ENCODE peak calls at places on chromosomes 6 and 20, in five cellular contexts. One of them, this sample, is unnamed.

GRCh38 chr20:63502671-63503172 is 3.8 kb upstream of the EEF1A2 start:
- DNase-seq in breast epithelium: no peak
- DNase-seq in psoas muscle: peak; percentile 56
- DNase-seq in heart right ventricle: no peak
- DNase-seq in heart left ventricle: no peak
- DNase-seq in this sample: no peak

GRCh38 chr6:73694711-73695411 is 1.1 kb upstream of the CD109 start:
- DNase-seq in breast epithelium: no peak
- DNase-seq in psoas muscle: no peak
- DNase-seq in heart right ventricle: no peak
- DNase-seq in heart left ventricle: no peak
- DNase-seq in this sample: no peak

GRCh38 chr20:31788578-31788977 is 30.6 kb upstream of the MYLK2 start:
- DNase-seq in breast epithelium: no peak
- DNase-seq in psoas muscle: peak; percentile 74
- DNase-seq in heart right ventricle: no peak
- DNase-seq in heart left ventricle: no peak
- DNase-seq in this sample: no peak

GRCh38 chr20:47985092-47985850 is 200.0 kb upstream of the SULF2 start:
- DNase-seq in breast epithelium: no peak
- DNase-seq in psoas muscle: no peak
- DNase-seq in heart right ventricle: no peak
- DNase-seq in heart left ventricle: no peak
- DNase-seq in this sample: no peak

GRCh38 chr6:52135217-52135616 is 47.8 kb upstream of the PKHD1 start:
- DNase-seq in breast epithelium: no peak
- DNase-seq in psoas muscle: no peak
- DNase-seq in heart right ventricle: no peak
- DNase-seq in heart left ventricle: no peak
- DNase-seq in this sample: no peak

GRCh38 chr20:760751-761417 is 7.4 kb downstream of the SLC52A3 start:
- DNase-seq in breast epithelium: no peak
- DNase-seq in psoas muscle: no peak
- DNase-seq in heart right ventricle: peak; percentile 21
- DNase-seq in heart left ventricle: no peak
- DNase-seq in this sample: no peak

GRCh38 chr6:12578751-12579150 is 137.8 kb upstream of the PHACTR1 start:
- DNase-seq in breast epithelium: no peak
- DNase-seq in psoas muscle: no peak
- DNase-seq in heart right ventricle: no peak
- DNase-seq in heart left ventricle: no peak
- DNase-seq in this sample: no peak

GRCh38 chr6:32763417-32763816 is at the start of gene HLA-DQB2:
- DNase-seq in breast epithelium: no peak
- DNase-seq in psoas muscle: no peak
- DNase-seq in heart right ventricle: no peak
- DNase-seq in heart left ventricle: no peak
- DNase-seq in this sample: no peak

GRCh38 chr6:138455746-138456392 is 43.4 kb downstream of the NHSL1 start:
- DNase-seq in breast epithelium: no peak
- DNase-seq in psoas muscle: no peak
- DNase-seq in heart right ventricle: no peak
- DNase-seq in heart left ventricle: no peak
- DNase-seq in this sample: no peak

GRCh38 chr6:137625808-137626207 is 131.6 kb upstream of the OLIG3 start:
- DNase-seq in breast epithelium: no peak
- DNase-seq in psoas muscle: no peak
- DNase-seq in heart right ventricle: no peak
- DNase-seq in heart left ventricle: no peak
- DNase-seq in this sample: no peak

GRCh38 chr6:167996424-167997199 is 859 bp upstream of the KIF25 start:
- DNase-seq in breast epithelium: no peak
- DNase-seq in psoas muscle: no peak
- DNase-seq in heart right ventricle: no peak
- DNase-seq in heart left ventricle: no peak
- DNase-seq in this sample: peak; percentile 56

GRCh38 chr20:39533858-39534257 is 571.7 kb downstream of the DHX35 start:
- DNase-seq in breast epithelium: no peak
- DNase-seq in psoas muscle: no peak
- DNase-seq in heart right ventricle: no peak
- DNase-seq in heart left ventricle: no peak
- DNase-seq in this sample: no peak

GRCh38 chr6:46638650-46639049 is 14.0 kb downstream of the CYP39A1 start:
- DNase-seq in breast epithelium: no peak
- DNase-seq in psoas muscle: no peak
- DNase-seq in heart right ventricle: no peak
- DNase-seq in heart left ventricle: no peak
- DNase-seq in this sample: no peak

GRCh38 chr6:128724738-128725137 is 158.2 kb upstream of the LAMA2 start:
- DNase-seq in breast epithelium: no peak
- DNase-seq in psoas muscle: no peak
- DNase-seq in heart right ventricle: no peak
- DNase-seq in heart left ventricle: no peak
- DNase-seq in this sample: no peak

DNA sequence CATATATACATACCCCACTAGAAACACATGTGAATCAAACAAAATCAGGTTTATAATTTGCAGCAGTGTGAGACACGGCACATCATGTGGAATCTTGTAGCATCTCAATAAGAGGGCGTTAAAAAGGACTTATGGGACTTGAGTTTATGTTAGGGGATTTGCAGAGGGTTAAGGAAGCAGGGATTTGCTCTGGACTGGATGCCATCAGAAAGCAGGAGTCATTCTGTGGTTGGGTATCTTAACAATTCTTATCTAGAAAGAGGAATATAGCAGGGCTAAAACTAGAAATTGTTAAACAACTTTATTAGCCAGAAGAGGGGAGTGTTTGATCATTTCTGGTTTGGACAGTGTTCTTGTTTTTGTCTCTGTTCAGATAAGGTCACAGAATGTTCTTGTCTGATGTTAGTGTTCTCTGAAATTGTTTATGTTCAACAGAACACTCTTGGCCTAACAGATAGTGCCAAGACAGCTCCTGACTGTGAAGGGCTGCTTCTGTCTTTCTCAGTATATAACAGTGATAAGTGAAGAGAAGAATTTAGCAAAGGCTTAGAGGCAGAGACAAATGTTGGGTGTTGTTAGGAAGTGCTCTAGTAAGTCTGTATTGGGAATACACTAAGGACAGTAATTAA is 39.2 kb downstream of the LIN28B start:
- DNase-seq in breast epithelium: no peak
- DNase-seq in psoas muscle: no peak
- DNase-seq in heart right ventricle: no peak
- DNase-seq in heart left ventricle: no peak
- DNase-seq in this sample: no peak
- TF ChIP-seq CTCF in breast epithelium: no peak
- TF ChIP-seq CTCF in psoas muscle: no peak
- TF ChIP-seq CTCF in heart right ventricle: peak; percentile 11
- TF ChIP-seq CTCF in heart left ventricle: no peak
- TF ChIP-seq CTCF in this sample: no peak

GRCh38 chr20:62401331-62401779 is 5.7 kb downstream of the CABLES2 start:
- DNase-seq in breast epithelium: no peak
- DNase-seq in psoas muscle: no peak
- DNase-seq in heart right ventricle: no peak
- DNase-seq in heart left ventricle: no peak
- DNase-seq in this sample: no peak
- TF ChIP-seq CTCF in breast epithelium: no peak
- TF ChIP-seq CTCF in psoas muscle: no peak
- TF ChIP-seq CTCF in heart right ventricle: peak; percentile 10
- TF ChIP-seq CTCF in heart left ventricle: no peak
- TF ChIP-seq CTCF in this sample: no peak

GRCh38 chr20:46582648-46583047 is 32.2 kb upstream of the OCSTAMP start:
- DNase-seq in breast epithelium: no peak
- DNase-seq in psoas muscle: no peak
- DNase-seq in heart right ventricle: no peak
- DNase-seq in heart left ventricle: no peak
- DNase-seq in this sample: no peak
- TF ChIP-seq CTCF in breast epithelium: no peak
- TF ChIP-seq CTCF in psoas muscle: no peak
- TF ChIP-seq CTCF in heart right ventricle: no peak
- TF ChIP-seq CTCF in heart left ventricle: no peak
- TF ChIP-seq CTCF in this sample: no peak

GRCh38 chr6:39362487-39362865 is 40.0 kb upstream of the KCNK16 start:
- DNase-seq in breast epithelium: no peak
- DNase-seq in psoas muscle: no peak
- DNase-seq in heart right ventricle: no peak
- DNase-seq in heart left ventricle: no peak
- DNase-seq in this sample: no peak
- TF ChIP-seq CTCF in breast epithelium: no peak
- TF ChIP-seq CTCF in psoas muscle: no peak
- TF ChIP-seq CTCF in heart right ventricle: no peak
- TF ChIP-seq CTCF in heart left ventricle: no peak
- TF ChIP-seq CTCF in this sample: no peak

GRCh38 chr20:24382330-24382729 is 87.1 kb upstream of the SYNDIG1 start:
- DNase-seq in breast epithelium: no peak
- DNase-seq in psoas muscle: no peak
- DNase-seq in heart right ventricle: no peak
- DNase-seq in heart left ventricle: peak; percentile 47
- DNase-seq in this sample: no peak

GRCh38 chr20:24379116-24379927 is 90.1 kb upstream of the SYNDIG1 start:
- DNase-seq in breast epithelium: no peak
- DNase-seq in psoas muscle: peak; percentile 73
- DNase-seq in heart right ventricle: peak; percentile 20
- DNase-seq in heart left ventricle: peak; percentile 39
- DNase-seq in this sample: peak; percentile 85

GRCh38 chr20:24381886-24382285 is 87.5 kb upstream of the SYNDIG1 start:
- DNase-seq in breast epithelium: no peak
- DNase-seq in psoas muscle: no peak
- DNase-seq in heart right ventricle: no peak
- DNase-seq in heart left ventricle: no peak
- DNase-seq in this sample: no peak

GRCh38 chr20:24376523-24377085 is 92.8 kb upstream of the SYNDIG1 start:
- DNase-seq in breast epithelium: no peak
- DNase-seq in psoas muscle: no peak
- DNase-seq in heart right ventricle: no peak
- DNase-seq in heart left ventricle: no peak
- DNase-seq in this sample: no peak

DNA sequence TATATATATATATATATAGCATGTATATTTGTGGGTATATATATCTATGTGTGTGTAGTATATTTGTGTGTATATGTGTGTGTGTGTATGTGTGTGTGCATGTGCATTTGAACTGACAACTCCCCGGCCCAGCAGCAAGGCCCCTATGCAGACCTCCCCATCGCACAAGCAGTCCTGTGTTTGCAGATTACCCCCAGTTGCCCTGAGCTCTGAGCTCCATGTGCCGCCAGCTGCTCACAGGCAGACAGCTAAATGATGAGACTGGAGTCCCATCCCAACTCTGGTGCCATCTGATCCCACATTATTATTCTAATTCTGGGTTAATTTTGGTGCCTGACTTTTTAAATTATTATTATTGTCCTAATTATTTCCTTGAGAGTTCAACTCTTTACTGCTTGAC is 90.8 kb upstream of the SYNDIG1 start:
- DNase-seq in breast epithelium: no peak
- DNase-seq in psoas muscle: no peak
- DNase-seq in heart right ventricle: no peak
- DNase-seq in heart left ventricle: no peak
- DNase-seq in this sample: no peak
- TF ChIP-seq CTCF in breast epithelium: no peak
- TF ChIP-seq CTCF in psoas muscle: no peak
- TF ChIP-seq CTCF in heart right ventricle: no peak
- TF ChIP-seq CTCF in heart left ventricle: no peak
- TF ChIP-seq CTCF in this sample: no peak

GRCh38 chr6:165768961-165769360 is 105.9 kb upstream of the PDE10A start:
- DNase-seq in breast epithelium: no peak
- DNase-seq in psoas muscle: no peak
- DNase-seq in heart right ventricle: no peak
- DNase-seq in heart left ventricle: no peak
- DNase-seq in this sample: no peak
- TF ChIP-seq CTCF in breast epithelium: no peak
- TF ChIP-seq CTCF in psoas muscle: no peak
- TF ChIP-seq CTCF in heart right ventricle: no peak
- TF ChIP-seq CTCF in heart left ventricle: no peak
- TF ChIP-seq CTCF in this sample: no peak

GRCh38 chr20:58621906-58622548 is 29.1 kb upstream of the STX16 start:
- DNase-seq in breast epithelium: no peak
- DNase-seq in psoas muscle: no peak
- DNase-seq in heart right ventricle: no peak
- DNase-seq in heart left ventricle: no peak
- DNase-seq in this sample: no peak
- TF ChIP-seq CTCF in breast epithelium: no peak
- TF ChIP-seq CTCF in psoas muscle: peak; percentile 6
- TF ChIP-seq CTCF in heart right ventricle: no peak
- TF ChIP-seq CTCF in heart left ventricle: no peak
- TF ChIP-seq CTCF in this sample: no peak

GRCh38 chr20:35563834-35564233 is 22.0 kb downstream of the ERGIC3 start:
- DNase-seq in breast epithelium: no peak
- DNase-seq in psoas muscle: peak; percentile 4
- DNase-seq in heart right ventricle: no peak
- DNase-seq in heart left ventricle: no peak
- DNase-seq in this sample: no peak

GRCh38 chr20:35571566-35571965 is 29.7 kb downstream of the ERGIC3 start:
- DNase-seq in breast epithelium: no peak
- DNase-seq in psoas muscle: no peak
- DNase-seq in heart right ventricle: no peak
- DNase-seq in heart left ventricle: no peak
- DNase-seq in this sample: no peak

GRCh38 chr20:35564905-35565304 is 23.0 kb downstream of the ERGIC3 start:
- DNase-seq in breast epithelium: no peak
- DNase-seq in psoas muscle: peak; percentile 37
- DNase-seq in heart right ventricle: no peak
- DNase-seq in heart left ventricle: no peak
- DNase-seq in this sample: no peak

GRCh38 chr20:35572838-35573237 is 31.0 kb downstream of the ERGIC3 start:
- DNase-seq in breast epithelium: no peak
- DNase-seq in psoas muscle: no peak
- DNase-seq in heart right ventricle: no peak
- DNase-seq in heart left ventricle: no peak
- DNase-seq in this sample: no peak

DNA sequence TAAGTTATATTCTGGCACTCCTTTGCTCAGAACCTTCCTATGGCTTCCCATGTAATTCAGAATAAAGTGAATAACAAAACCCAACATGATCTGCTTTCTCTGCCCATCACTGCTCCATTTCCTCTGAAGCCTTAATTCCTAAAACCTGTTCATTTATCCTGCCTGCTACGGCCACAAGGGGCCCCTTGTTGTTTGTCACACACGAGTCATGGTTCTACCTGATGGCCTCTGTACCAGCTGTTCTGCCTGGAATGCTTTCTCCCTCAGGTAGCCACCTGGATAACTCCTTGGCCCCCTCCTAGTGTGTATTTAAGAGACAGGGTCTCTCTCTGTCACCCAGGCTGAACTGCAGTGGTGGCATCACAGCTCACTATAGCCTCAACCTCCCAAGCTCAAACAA is 26.8 kb downstream of the ERGIC3 start:
- DNase-seq in breast epithelium: no peak
- DNase-seq in psoas muscle: peak; percentile 4
- DNase-seq in heart right ventricle: no peak
- DNase-seq in heart left ventricle: no peak
- DNase-seq in this sample: no peak
- TF ChIP-seq CTCF in breast epithelium: no peak
- TF ChIP-seq CTCF in psoas muscle: no peak
- TF ChIP-seq CTCF in heart right ventricle: no peak
- TF ChIP-seq CTCF in heart left ventricle: no peak
- TF ChIP-seq CTCF in this sample: no peak